ENCODE peak calls at places on chromosome 9, in five cellular contexts. B, S, C, U and O are unnamed samples.

GRCh38 chr9:134010774-134011173 is 14.5 kb upstream of the BRD3OS start:
- DNase-seq in B (no peak), S (no peak), C (no peak), U (no peak), O (no peak)

GRCh38 chr9:132878695-132879064 is at the start of gene SPACA9:
- DNase-seq in B (peak; percentile 10), S (peak; percentile 72), C (peak; percentile 90), U (peak; percentile 94), O (peak; percentile 41)

GRCh38 chr9:95511232-95511951 is 5.4 kb downstream of the PTCH1 start:
- DNase-seq in B (no peak), S (peak; percentile 67), C (no peak), U (peak; percentile 83), O (no peak)

GRCh38 chr9:108842610-108843295 is 13.0 kb downstream of the ACTL7B start:
- DNase-seq in B (no peak), S (no peak), C (no peak), U (no peak), O (no peak)

GRCh38 chr9:137550241-137550621 is at the start of gene PNPLA7:
- DNase-seq in B (peak; percentile 49), S (peak; percentile 92), C (peak; percentile 70), U (peak; percentile 96), O (peak; percentile 55)

GRCh38 chr9:34072868-34073590 is 24.3 kb upstream of the UBAP2 start:
- DNase-seq in B (no peak), S (peak; percentile 55), C (no peak), U (no peak), O (no peak)

GRCh38 chr9:97556721-97557605 is 55.5 kb downstream of the TMOD1 start:
- DNase-seq in B (no peak), S (no peak), C (no peak), U (no peak), O (no peak)

GRCh38 chr9:113785334-113785733 is 90.8 kb upstream of the ZNF618 start:
- DNase-seq in B (no peak), S (no peak), C (no peak), U (no peak), O (no peak)

GRCh38 chr9:8858250-8859161 is 1058.9 kb upstream of the DMAC1 start:
- DNase-seq in B (no peak), S (peak; percentile 35), C (no peak), U (no peak), O (no peak)

GRCh38 chr9:35716236-35716635 is 15.8 kb downstream of the TLN1 start:
- DNase-seq in B (no peak), S (no peak), C (no peak), U (no peak), O (no peak)

GRCh38 chr9:98983295-98984268 is 39.9 kb downstream of the COL15A1 start:
- DNase-seq in B (no peak), S (no peak), C (no peak), U (peak; percentile 61), O (no peak)

GRCh38 chr9:133527444-133527920 is 2.7 kb upstream of the MYMK start:
- DNase-seq in B (no peak), S (no peak), C (no peak), U (no peak), O (no peak)

GRCh38 chr9:129776938-129777768 is 24.3 kb upstream of the PTGES start:
- DNase-seq in B (peak; percentile 89), S (peak; percentile 84), C (peak; percentile 97), U (peak; percentile 98), O (no peak)

GRCh38 chr9:131714161-131714646 is 25.7 kb downstream of the RAPGEF1 start:
- DNase-seq in B (no peak), S (no peak), C (no peak), U (no peak), O (no peak)

GRCh38 chr9:93467462-93467861 is 14.1 kb upstream of the FAM120AOS start:
- DNase-seq in B (no peak), S (peak; percentile 63), C (no peak), U (no peak), O (no peak)

GRCh38 chr9:30476826-30477225 is 1907.6 kb upstream of the ACO1 start:
- DNase-seq in B (no peak), S (no peak), C (no peak), U (no peak), O (no peak)

GRCh38 chr9:132142883-132143282 is 19.0 kb upstream of the NTNG2 start:
- DNase-seq in B (no peak), S (no peak), C (no peak), U (no peak), O (no peak)

GRCh38 chr9:98778711-98779530 is 17.4 kb downstream of the ANKS6 start:
- DNase-seq in B (no peak), S (no peak), C (no peak), U (no peak), O (no peak)

GRCh38 chr9:113963017-113963620 is 87.0 kb downstream of the ZNF618 start:
- DNase-seq in B (peak; percentile 22), S (peak; percentile 63), C (peak; percentile 78), U (peak; percentile 1), O (peak; percentile 23)

GRCh38 chr9:96140401-96141180 is 161.4 kb downstream of the HSD17B3 start:
- DNase-seq in B (no peak), S (no peak), C (no peak), U (no peak), O (no peak)

DNA sequence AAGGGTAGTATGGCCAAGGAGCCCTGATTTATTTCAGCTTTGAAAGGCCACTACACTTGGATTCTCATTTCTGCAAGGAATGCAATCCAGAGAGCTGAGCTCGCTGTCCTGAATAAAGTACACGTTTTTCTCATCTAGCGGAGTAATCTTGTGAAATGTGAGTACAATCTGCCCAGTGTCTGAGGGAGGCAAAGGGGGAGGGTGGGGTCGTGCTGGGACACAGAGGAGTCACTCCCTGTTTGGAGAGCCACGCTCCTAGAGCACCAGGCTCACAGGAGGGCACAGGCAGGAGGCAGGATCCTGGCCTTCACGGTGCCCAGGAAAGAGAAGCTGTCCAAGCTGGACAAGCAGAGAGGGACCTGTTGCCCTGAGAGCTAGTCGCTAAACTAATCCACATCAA is 51.0 kb upstream of the IFNK start:
- DNase-seq in B (no peak), S (peak; percentile 44), C (peak; percentile 20), U (peak; percentile 82), O (no peak)
- TF ChIP-seq POLR2AphosphoS5 in B (no peak), S (peak; percentile 64), C (no peak), U (peak; percentile 49), O (no peak)

GRCh38 chr9:76394023-76394895 is at the start of gene RFK:
- DNase-seq in B (peak; percentile 82), S (peak; percentile 96), C (peak; percentile 87), U (peak; percentile 92), O (peak; percentile 81)
- TF ChIP-seq POLR2A in B (peak; percentile 54), S (peak; percentile 92), C (peak; percentile 69), U (no peak), O (peak; percentile 63)

GRCh38 chr9:86965627-86966395 is 18.5 kb upstream of the GAS1 start:
- DNase-seq in B (no peak), S (no peak), C (no peak), U (no peak), O (no peak)
- TF ChIP-seq POLR2AphosphoS5 in B (no peak), S (no peak), C (no peak), U (no peak), O (no peak)

GRCh38 chr9:104971521-104971920 is 43.6 kb upstream of the ABCA1 start:
- DNase-seq in B (no peak), S (no peak), C (no peak), U (no peak), O (no peak)

GRCh38 chr9:104970588-104970987 is 42.6 kb upstream of the ABCA1 start:
- DNase-seq in B (no peak), S (no peak), C (no peak), U (no peak), O (no peak)

GRCh38 chr9:104969116-104969515 is 41.2 kb upstream of the ABCA1 start:
- DNase-seq in B (no peak), S (no peak), C (no peak), U (no peak), O (no peak)

GRCh38 chr9:104972242-104972866 is 44.4 kb upstream of the ABCA1 start:
- DNase-seq in B (no peak), S (no peak), C (no peak), U (no peak), O (no peak)

DNA sequence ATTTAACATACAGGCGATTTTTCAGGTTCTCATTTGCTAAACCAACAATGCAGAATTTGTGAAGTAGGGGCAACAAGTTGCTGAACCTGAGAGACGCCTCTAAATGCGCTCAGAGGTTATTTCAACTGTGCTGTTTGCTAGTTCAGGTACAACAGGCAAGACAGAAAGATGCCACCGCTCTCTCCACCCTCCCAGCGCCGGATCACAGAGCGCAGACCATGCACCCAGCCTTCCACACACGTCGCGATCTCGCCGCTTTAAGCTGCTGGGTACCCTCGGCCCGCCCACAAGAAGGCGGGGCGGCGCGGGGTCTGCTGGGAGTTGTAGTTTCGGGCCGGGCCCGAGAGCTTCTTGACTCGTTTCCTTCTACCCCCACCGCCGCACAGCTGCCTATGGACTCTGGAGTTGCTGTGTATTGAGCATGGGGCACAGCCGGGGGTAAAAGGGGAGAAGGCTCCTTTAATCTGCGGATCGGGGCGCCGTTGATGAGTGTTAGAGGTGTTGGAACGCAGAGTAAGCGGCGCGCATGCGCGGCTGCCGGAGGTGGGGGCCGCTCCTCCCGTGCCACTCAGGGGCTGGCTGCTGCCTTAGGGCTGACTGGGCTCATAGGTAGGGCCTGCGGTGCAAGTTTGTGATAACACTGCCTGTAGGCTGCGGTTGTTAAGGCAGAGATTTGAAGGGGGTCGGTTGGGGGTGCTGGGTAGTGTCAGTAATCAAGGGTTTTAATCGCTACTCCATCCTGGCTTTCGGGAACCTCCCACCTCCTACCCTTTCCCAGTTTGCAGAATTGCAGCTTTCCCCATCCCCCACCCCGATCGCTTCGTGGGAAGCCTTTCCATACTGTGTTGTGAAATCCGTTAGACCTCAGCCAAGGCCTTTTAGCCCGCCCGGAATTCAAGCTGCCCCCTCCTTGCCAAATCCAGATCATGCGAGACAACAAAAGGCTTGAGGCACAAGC is 40.3 kb upstream of the ABCA1 start:
- DNase-seq in B (peak; percentile 54), S (peak; percentile 91), C (peak; percentile 86), U (peak; percentile 93), O (peak; percentile 59)
- TF ChIP-seq POLR2A in B (peak; percentile 81), S (no peak), C (no peak), U (no peak), O (no peak)

GRCh38 chr9:128078504-128079434 is 10.7 kb downstream of the SLC25A25 start:
- DNase-seq in B (peak; percentile 79), S (peak; percentile 62), C (peak; percentile 54), U (no peak), O (no peak)
- TF ChIP-seq POLR2AphosphoS5 in B (no peak), S (peak; percentile 51), C (peak; percentile 59), U (no peak), O (no peak)

DNA sequence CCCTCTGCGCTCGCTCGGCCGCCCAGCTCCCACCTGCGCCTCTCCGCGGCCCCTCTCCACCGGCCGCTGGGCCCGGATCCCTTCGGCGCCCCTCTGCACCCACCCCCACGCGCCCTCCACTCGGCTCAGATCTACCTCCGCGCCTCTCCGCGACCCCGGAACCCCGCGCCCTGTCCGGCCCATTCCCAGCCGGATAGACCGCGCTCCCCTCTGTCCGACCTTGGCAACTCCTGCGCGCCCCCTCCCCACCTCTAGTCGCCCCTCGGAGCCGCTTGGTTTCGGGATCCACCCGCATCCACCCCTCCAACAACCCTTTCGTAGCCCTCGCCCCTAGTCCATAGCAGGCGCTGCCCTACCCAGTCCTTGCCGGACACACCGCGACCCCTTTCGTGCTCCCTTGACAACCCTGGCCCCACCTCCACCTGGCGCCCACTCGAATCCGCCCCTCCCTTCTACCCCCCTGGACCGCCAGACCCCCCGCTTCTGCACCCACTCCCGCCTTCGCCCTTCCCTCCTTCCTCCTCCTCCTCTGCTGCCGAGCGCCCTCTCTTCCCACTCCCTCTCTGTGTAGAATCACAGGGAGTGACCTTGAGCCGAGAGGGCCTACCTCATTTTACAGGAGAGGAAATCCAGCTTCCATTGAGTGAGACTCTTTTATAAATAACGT is 496 bp upstream of the AK3 start:
- DNase-seq in B (no peak), S (peak; percentile 55), C (peak; percentile 38), U (peak; percentile 79), O (peak; percentile 14)
- TF ChIP-seq POLR2A in B (peak; percentile 36), S (peak; percentile 64), C (peak; percentile 47), U (no peak), O (no peak)